ENCODE peak calls at places on chromosomes 12 and 14, in seven cellular contexts. One of them, this sample, is unnamed.

GRCh38 chr12:132837693-132838463 is 9.2 kb upstream of the GOLGA3 start:
- DNase-seq in foreskin melanocyte: no peak
- DNase-seq in astrocyte of the spinal cord: no peak
- DNase-seq in NCI-H2107: no peak
- DNase-seq in cardiac septum: no peak
- DNase-seq in hepatocyte: no peak
- DNase-seq in D341Med: no peak
- DNase-seq in this sample: no peak

GRCh38 chr12:88935856-88936255 is 355.6 kb upstream of the KITLG start:
- DNase-seq in foreskin melanocyte: no peak
- DNase-seq in astrocyte of the spinal cord: peak; percentile 9
- DNase-seq in NCI-H2107: no peak
- DNase-seq in cardiac septum: no peak
- DNase-seq in hepatocyte: no peak
- DNase-seq in D341Med: peak; percentile 38
- DNase-seq in this sample: no peak

GRCh38 chr12:112971248-112971647 is 7.1 kb upstream of the OAS2 start:
- DNase-seq in foreskin melanocyte: no peak
- DNase-seq in astrocyte of the spinal cord: no peak
- DNase-seq in NCI-H2107: no peak
- DNase-seq in cardiac septum: no peak
- DNase-seq in hepatocyte: no peak
- DNase-seq in D341Med: no peak
- DNase-seq in this sample: no peak

GRCh38 chr14:35122696-35123387 is 490 bp downstream of the PRORP start:
- DNase-seq in foreskin melanocyte: no peak
- DNase-seq in astrocyte of the spinal cord: peak; percentile 61
- DNase-seq in NCI-H2107: no peak
- DNase-seq in cardiac septum: no peak
- DNase-seq in hepatocyte: peak; percentile 62
- DNase-seq in D341Med: peak; percentile 30
- DNase-seq in this sample: no peak

GRCh38 chr12:880656-881055 is 68.8 kb downstream of the RAD52 start:
- DNase-seq in foreskin melanocyte: no peak
- DNase-seq in astrocyte of the spinal cord: no peak
- DNase-seq in NCI-H2107: no peak
- DNase-seq in cardiac septum: no peak
- DNase-seq in hepatocyte: no peak
- DNase-seq in D341Med: no peak
- DNase-seq in this sample: no peak

GRCh38 chr12:91397866-91398532 is 215.4 kb upstream of the DCN start:
- DNase-seq in foreskin melanocyte: no peak
- DNase-seq in astrocyte of the spinal cord: no peak
- DNase-seq in NCI-H2107: no peak
- DNase-seq in cardiac septum: no peak
- DNase-seq in hepatocyte: no peak
- DNase-seq in D341Med: no peak
- DNase-seq in this sample: no peak

GRCh38 chr12:15919491-15919890 is 8.4 kb downstream of the DERA start:
- DNase-seq in foreskin melanocyte: no peak
- DNase-seq in astrocyte of the spinal cord: no peak
- DNase-seq in NCI-H2107: no peak
- DNase-seq in cardiac septum: no peak
- DNase-seq in hepatocyte: no peak
- DNase-seq in D341Med: no peak
- DNase-seq in this sample: no peak

GRCh38 chr12:131487379-131488129 is 223.3 kb upstream of the SFSWAP start:
- DNase-seq in foreskin melanocyte: no peak
- DNase-seq in astrocyte of the spinal cord: no peak
- DNase-seq in NCI-H2107: no peak
- DNase-seq in cardiac septum: no peak
- DNase-seq in hepatocyte: no peak
- DNase-seq in D341Med: no peak
- DNase-seq in this sample: no peak

GRCh38 chr14:104341532-104342434 is 203.4 kb downstream of the KIF26A start:
- DNase-seq in foreskin melanocyte: no peak
- DNase-seq in astrocyte of the spinal cord: no peak
- DNase-seq in NCI-H2107: peak; percentile 52
- DNase-seq in cardiac septum: peak; percentile 74
- DNase-seq in hepatocyte: peak; percentile 80
- DNase-seq in D341Med: peak; percentile 92
- DNase-seq in this sample: peak; percentile 86

GRCh38 chr14:63857467-63858030 is 4.7 kb downstream of the SYNE2 start:
- DNase-seq in foreskin melanocyte: no peak
- DNase-seq in astrocyte of the spinal cord: no peak
- DNase-seq in NCI-H2107: no peak
- DNase-seq in cardiac septum: no peak
- DNase-seq in hepatocyte: no peak
- DNase-seq in D341Med: no peak
- DNase-seq in this sample: no peak

GRCh38 chr12:67366530-67367196 is 97.5 kb downstream of the CAND1 start:
- DNase-seq in foreskin melanocyte: peak; percentile 84
- DNase-seq in astrocyte of the spinal cord: peak; percentile 53
- DNase-seq in NCI-H2107: no peak
- DNase-seq in cardiac septum: no peak
- DNase-seq in hepatocyte: no peak
- DNase-seq in D341Med: no peak
- DNase-seq in this sample: no peak

GRCh38 chr14:103161054-103161397 is 37.8 kb downstream of the TNFAIP2 start:
- DNase-seq in foreskin melanocyte: no peak
- DNase-seq in astrocyte of the spinal cord: no peak
- DNase-seq in NCI-H2107: no peak
- DNase-seq in cardiac septum: no peak
- DNase-seq in hepatocyte: no peak
- DNase-seq in D341Med: no peak
- DNase-seq in this sample: no peak

GRCh38 chr14:72559227-72559626 is 334.7 kb downstream of the DPF3 start:
- DNase-seq in foreskin melanocyte: peak; percentile 29
- DNase-seq in astrocyte of the spinal cord: peak; percentile 69
- DNase-seq in NCI-H2107: no peak
- DNase-seq in cardiac septum: no peak
- DNase-seq in hepatocyte: no peak
- DNase-seq in D341Med: no peak
- DNase-seq in this sample: no peak

GRCh38 chr12:114447274-114447716 is 41.4 kb upstream of the TBX5 start:
- DNase-seq in foreskin melanocyte: no peak
- DNase-seq in astrocyte of the spinal cord: no peak
- DNase-seq in NCI-H2107: no peak
- DNase-seq in cardiac septum: no peak
- DNase-seq in hepatocyte: peak; percentile 26
- DNase-seq in D341Med: no peak
- DNase-seq in this sample: no peak

GRCh38 chr12:75439048-75439447 is 41.5 kb upstream of the GLIPR1 start:
- DNase-seq in foreskin melanocyte: no peak
- DNase-seq in astrocyte of the spinal cord: no peak
- DNase-seq in NCI-H2107: no peak
- DNase-seq in cardiac septum: no peak
- DNase-seq in hepatocyte: no peak
- DNase-seq in D341Med: no peak
- DNase-seq in this sample: no peak

GRCh38 chr12:57620936-57621496 is 9.8 kb downstream of the ARHGEF25 start:
- DNase-seq in foreskin melanocyte: no peak
- DNase-seq in astrocyte of the spinal cord: no peak
- DNase-seq in NCI-H2107: no peak
- DNase-seq in cardiac septum: peak; percentile 73
- DNase-seq in hepatocyte: no peak
- DNase-seq in D341Med: peak; percentile 48
- DNase-seq in this sample: peak; percentile 89

GRCh38 chr12:119020377-119021360 is 39.3 kb downstream of the SRRM4 start:
- DNase-seq in foreskin melanocyte: no peak
- DNase-seq in astrocyte of the spinal cord: no peak
- DNase-seq in NCI-H2107: no peak
- DNase-seq in cardiac septum: no peak
- DNase-seq in hepatocyte: peak; percentile 49
- DNase-seq in D341Med: peak; percentile 54
- DNase-seq in this sample: no peak

GRCh38 chr12:6724409-6724797 is 557 bp downstream of the COPS7A start:
- DNase-seq in foreskin melanocyte: no peak
- DNase-seq in astrocyte of the spinal cord: peak; percentile 13
- DNase-seq in NCI-H2107: no peak
- DNase-seq in cardiac septum: no peak
- DNase-seq in hepatocyte: peak; percentile 24
- DNase-seq in D341Med: peak; percentile 49
- DNase-seq in this sample: no peak

GRCh38 chr14:72178517-72178916 is 246.3 kb downstream of the RGS6 start:
- DNase-seq in foreskin melanocyte: no peak
- DNase-seq in astrocyte of the spinal cord: no peak
- DNase-seq in NCI-H2107: no peak
- DNase-seq in cardiac septum: no peak
- DNase-seq in hepatocyte: no peak
- DNase-seq in D341Med: no peak
- DNase-seq in this sample: no peak

GRCh38 chr12:54304187-54304810 is 3.5 kb upstream of the NFE2 start:
- DNase-seq in foreskin melanocyte: no peak
- DNase-seq in astrocyte of the spinal cord: no peak
- DNase-seq in NCI-H2107: peak; percentile 72
- DNase-seq in cardiac septum: peak; percentile 95
- DNase-seq in hepatocyte: peak; percentile 80
- DNase-seq in D341Med: no peak
- DNase-seq in this sample: peak; percentile 91

GRCh38 chr14:53927171-53927570 is 29.5 kb downstream of the BMP4 start:
- DNase-seq in foreskin melanocyte: no peak
- DNase-seq in astrocyte of the spinal cord: peak; percentile 14
- DNase-seq in NCI-H2107: no peak
- DNase-seq in cardiac septum: no peak
- DNase-seq in hepatocyte: no peak
- DNase-seq in D341Med: no peak
- DNase-seq in this sample: no peak

GRCh38 chr14:105377555-105378182 is 20.7 kb upstream of the TEX22 start:
- DNase-seq in foreskin melanocyte: no peak
- DNase-seq in astrocyte of the spinal cord: no peak
- DNase-seq in NCI-H2107: no peak
- DNase-seq in cardiac septum: no peak
- DNase-seq in hepatocyte: no peak
- DNase-seq in D341Med: no peak
- DNase-seq in this sample: no peak

GRCh38 chr12:75738486-75738885 is 227.1 kb upstream of the KRR1 start:
- DNase-seq in foreskin melanocyte: no peak
- DNase-seq in astrocyte of the spinal cord: no peak
- DNase-seq in NCI-H2107: no peak
- DNase-seq in cardiac septum: no peak
- DNase-seq in hepatocyte: no peak
- DNase-seq in D341Med: no peak
- DNase-seq in this sample: no peak

GRCh38 chr14:75198291-75198933 is 22.0 kb upstream of the TMED10 start:
- DNase-seq in foreskin melanocyte: no peak
- DNase-seq in astrocyte of the spinal cord: no peak
- DNase-seq in NCI-H2107: no peak
- DNase-seq in cardiac septum: no peak
- DNase-seq in hepatocyte: no peak
- DNase-seq in D341Med: no peak
- DNase-seq in this sample: no peak

GRCh38 chr12:130526813-130527212 is 189.1 kb downstream of the PIWIL1 start:
- DNase-seq in foreskin melanocyte: no peak
- DNase-seq in astrocyte of the spinal cord: no peak
- DNase-seq in NCI-H2107: no peak
- DNase-seq in cardiac septum: no peak
- DNase-seq in hepatocyte: peak; percentile 64
- DNase-seq in D341Med: no peak
- DNase-seq in this sample: no peak

GRCh38 chr14:49755378-49755777 is 12.6 kb upstream of the KLHDC2 start:
- DNase-seq in foreskin melanocyte: no peak
- DNase-seq in astrocyte of the spinal cord: no peak
- DNase-seq in NCI-H2107: no peak
- DNase-seq in cardiac septum: no peak
- DNase-seq in hepatocyte: no peak
- DNase-seq in D341Med: no peak
- DNase-seq in this sample: no peak

GRCh38 chr12:19695244-19696098 is 256.2 kb downstream of the AEBP2 start:
- DNase-seq in foreskin melanocyte: no peak
- DNase-seq in astrocyte of the spinal cord: no peak
- DNase-seq in NCI-H2107: no peak
- DNase-seq in cardiac septum: no peak
- DNase-seq in hepatocyte: no peak
- DNase-seq in D341Med: no peak
- DNase-seq in this sample: no peak

GRCh38 chr12:104411826-104412626 is 44.7 kb upstream of the CHST11 start:
- DNase-seq in foreskin melanocyte: no peak
- DNase-seq in astrocyte of the spinal cord: no peak
- DNase-seq in NCI-H2107: no peak
- DNase-seq in cardiac septum: no peak
- DNase-seq in hepatocyte: no peak
- DNase-seq in D341Med: no peak
- DNase-seq in this sample: no peak

GRCh38 chr14:100211366-100211765 is 27.6 kb upstream of the YY1 start:
- DNase-seq in foreskin melanocyte: no peak
- DNase-seq in astrocyte of the spinal cord: no peak
- DNase-seq in NCI-H2107: no peak
- DNase-seq in cardiac septum: no peak
- DNase-seq in hepatocyte: no peak
- DNase-seq in D341Med: no peak
- DNase-seq in this sample: no peak

GRCh38 chr12:53804429-53804828 is 52.6 kb upstream of the CISTR start:
- DNase-seq in foreskin melanocyte: no peak
- DNase-seq in astrocyte of the spinal cord: no peak
- DNase-seq in NCI-H2107: no peak
- DNase-seq in cardiac septum: no peak
- DNase-seq in hepatocyte: no peak
- DNase-seq in D341Med: no peak
- DNase-seq in this sample: no peak

GRCh38 chr12:1108276-1108675 is 117.3 kb downstream of the ERC1 start:
- DNase-seq in foreskin melanocyte: no peak
- DNase-seq in astrocyte of the spinal cord: no peak
- DNase-seq in NCI-H2107: no peak
- DNase-seq in cardiac septum: no peak
- DNase-seq in hepatocyte: no peak
- DNase-seq in D341Med: no peak
- DNase-seq in this sample: no peak

GRCh38 chr14:25400607-25401206 is 350.8 kb upstream of the STXBP6 start:
- DNase-seq in foreskin melanocyte: peak; percentile 35
- DNase-seq in astrocyte of the spinal cord: peak; percentile 32
- DNase-seq in NCI-H2107: peak; percentile 22
- DNase-seq in cardiac septum: no peak
- DNase-seq in hepatocyte: peak; percentile 81
- DNase-seq in D341Med: peak; percentile 47
- DNase-seq in this sample: no peak

GRCh38 chr12:131947482-131948027 is 2.2 kb upstream of the EP400 start:
- DNase-seq in foreskin melanocyte: no peak
- DNase-seq in astrocyte of the spinal cord: no peak
- DNase-seq in NCI-H2107: no peak
- DNase-seq in cardiac septum: peak; percentile 50
- DNase-seq in hepatocyte: no peak
- DNase-seq in D341Med: no peak
- DNase-seq in this sample: peak; percentile 65

GRCh38 chr12:15629108-15629507 is 160.1 kb downstream of the EPS8 start:
- DNase-seq in foreskin melanocyte: peak; percentile 99
- DNase-seq in astrocyte of the spinal cord: peak; percentile 99
- DNase-seq in NCI-H2107: no peak
- DNase-seq in cardiac septum: no peak
- DNase-seq in hepatocyte: peak; percentile 74
- DNase-seq in D341Med: no peak
- DNase-seq in this sample: no peak

GRCh38 chr14:91205449-91205848 is 39.1 kb downstream of the GPR68 start:
- DNase-seq in foreskin melanocyte: no peak
- DNase-seq in astrocyte of the spinal cord: no peak
- DNase-seq in NCI-H2107: no peak
- DNase-seq in cardiac septum: no peak
- DNase-seq in hepatocyte: no peak
- DNase-seq in D341Med: no peak
- DNase-seq in this sample: no peak

GRCh38 chr14:75147423-75148071 is 20.7 kb upstream of the NEK9 start:
- DNase-seq in foreskin melanocyte: peak; percentile 100
- DNase-seq in astrocyte of the spinal cord: peak; percentile 89
- DNase-seq in NCI-H2107: no peak
- DNase-seq in cardiac septum: peak; percentile 81
- DNase-seq in hepatocyte: peak; percentile 83
- DNase-seq in D341Med: no peak
- DNase-seq in this sample: no peak